ENCODE peak calls at places on chromosomes 6 and 20, in four cellular contexts. Z is H1, M is fibroblast of lung, A is mammary epithelial cell. O is an unnamed sample.

GRCh38 chr6:31058128-31058894 is 48.0 kb downstream of the MUC22 start:
- DNase-seq in Z (no peak), M (peak), A (peak), O (no peak)

GRCh38 chr6:7910298-7910653 is 312 bp downstream of the TXNDC5 start:
- DNase-seq in Z (no peak), M (no peak), A (no peak), O (no peak)

GRCh38 chr6:123777554-123777953 is 26.1 kb upstream of the NKAIN2 start:
- DNase-seq in Z (no peak), M (no peak), A (peak), O (no peak)

GRCh38 chr20:663315-664090 is 10.5 kb upstream of the SRXN1 start:
- DNase-seq in Z (no peak), M (peak), A (peak), O (no peak)

GRCh38 chr6:101544286-101544685 is 150.8 kb downstream of the GRIK2 start:
- DNase-seq in Z (no peak), M (peak), A (peak), O (no peak)

GRCh38 chr6:135739288-135739687 is 112.2 kb upstream of the PDE7B start:
- DNase-seq in Z (no peak), M (peak), A (peak), O (no peak)

GRCh38 chr6:67694127-67694526 is 941.0 kb upstream of the ADGRB3 start:
- DNase-seq in Z (no peak), M (no peak), A (no peak), O (no peak)

GRCh38 chr20:34862724-34863123 is 9.9 kb downstream of the GGT7 start:
- DNase-seq in Z (no peak), M (no peak), A (no peak), O (peak)

GRCh38 chr20:15220009-15220656 is 882.7 kb upstream of the FLRT3 start:
- DNase-seq in Z (no peak), M (no peak), A (peak), O (no peak)

GRCh38 chr6:27847706-27848105 is 64.5 kb downstream of the OR2B2 start:
- DNase-seq in Z (no peak), M (peak), A (peak), O (no peak)

GRCh38 chr6:84042603-84043002 is 9.0 kb downstream of the MRAP2 start:
- DNase-seq in Z (no peak), M (no peak), A (no peak), O (no peak)

GRCh38 chr20:19026121-19026878 is 186.1 kb upstream of the SLC24A3 start:
- DNase-seq in Z (no peak), M (no peak), A (no peak), O (no peak)

GRCh38 chr6:132695773-132696172 is 18.1 kb downstream of the VNN1 start:
- DNase-seq in Z (no peak), M (no peak), A (no peak), O (no peak)

GRCh38 chr6:105648276-105648675 is 245.4 kb upstream of the PREP start:
- DNase-seq in Z (no peak), M (no peak), A (no peak), O (no peak)

GRCh38 chr6:99002826-99003225 is 55.1 kb upstream of the FBXL4 start:
- DNase-seq in Z (no peak), M (peak), A (no peak), O (no peak)

GRCh38 chr6:105560611-105561066 is 157.8 kb upstream of the PREP start:
- DNase-seq in Z (no peak), M (peak), A (peak), O (no peak)

GRCh38 chr20:1819311-1820136 is 75.7 kb upstream of the SIRPA start:
- DNase-seq in Z (no peak), M (no peak), A (no peak), O (peak)

GRCh38 chr20:57909763-57910331 is 200.0 kb upstream of the PMEPA1 start:
- DNase-seq in Z (no peak), M (no peak), A (no peak), O (peak)

GRCh38 chr20:59948828-59949720 is 8.9 kb downstream of the FAM217B start:
- DNase-seq in Z (no peak), M (peak), A (peak), O (no peak)

GRCh38 chr6:119096683-119097310 is 18.3 kb upstream of the FAM184A start:
- DNase-seq in Z (no peak), M (peak), A (peak), O (peak)

GRCh38 chr20:10313215-10313614 is 94.6 kb downstream of the SNAP25 start:
- DNase-seq in Z (no peak), M (peak), A (no peak), O (no peak)

GRCh38 chr20:32970115-32970972 is 33.9 kb downstream of the SUN5 start:
- DNase-seq in Z (no peak), M (no peak), A (no peak), O (peak)

GRCh38 chr6:31728767-31729514 is at the start of gene DDAH2:
- DNase-seq in Z (no peak), M (no peak), A (no peak), O (no peak)

GRCh38 chr6:44052419-44053011 is 74.7 kb downstream of the MRPL14 start:
- DNase-seq in Z (no peak), M (peak), A (peak), O (no peak)

GRCh38 chr6:144918073-144918472 is 632.9 kb downstream of the UTRN start:
- DNase-seq in Z (no peak), M (no peak), A (no peak), O (no peak)

GRCh38 chr20:63694596-63695418 is 1.6 kb upstream of the TNFRSF6B start:
- DNase-seq in Z (no peak), M (no peak), A (no peak), O (peak)

GRCh38 chr6:166056637-166057036 is 111.0 kb downstream of the TBXT start:
- DNase-seq in Z (no peak), M (peak), A (no peak), O (no peak)

GRCh38 chr20:11894072-11894471 is 23.6 kb upstream of the BTBD3 start:
- DNase-seq in Z (no peak), M (no peak), A (peak), O (no peak)

GRCh38 chr6:161327360-161327953 is 53.6 kb upstream of the AGPAT4 start:
- DNase-seq in Z (no peak), M (no peak), A (no peak), O (no peak)

GRCh38 chr6:117840541-117840983 is 66.5 kb upstream of the SLC35F1 start:
- DNase-seq in Z (no peak), M (peak), A (peak), O (no peak)

GRCh38 chr6:1825926-1826325 is 216.2 kb downstream of the FOXC1 start:
- DNase-seq in Z (no peak), M (no peak), A (peak), O (no peak)

GRCh38 chr6:129849456-129849855 is 11.7 kb downstream of the TMEM244 start:
- DNase-seq in Z (no peak), M (peak), A (peak), O (no peak)

GRCh38 chr20:37615507-37616425 is 78.1 kb upstream of the CTNNBL1 start:
- DNase-seq in Z (peak), M (peak), A (peak), O (no peak)
- H3K4me3 ChIP-seq in Z (no peak), M (no peak), A (no peak), O (no peak)

GRCh38 chr6:11215773-11216172 is 16.7 kb downstream of the NEDD9 start:
- DNase-seq in Z (no peak), M (peak), A (no peak), O (no peak)
- H3K4me3 ChIP-seq in Z (no peak), M (no peak), A (no peak), O (no peak)

GRCh38 chr6:29747688-29748250 is 24.5 kb downstream of the HLA-F start:
- DNase-seq in Z (no peak), M (no peak), A (no peak), O (no peak)
- H3K4me3 ChIP-seq in Z (peak), M (peak), A (peak), O (peak)

DNA sequence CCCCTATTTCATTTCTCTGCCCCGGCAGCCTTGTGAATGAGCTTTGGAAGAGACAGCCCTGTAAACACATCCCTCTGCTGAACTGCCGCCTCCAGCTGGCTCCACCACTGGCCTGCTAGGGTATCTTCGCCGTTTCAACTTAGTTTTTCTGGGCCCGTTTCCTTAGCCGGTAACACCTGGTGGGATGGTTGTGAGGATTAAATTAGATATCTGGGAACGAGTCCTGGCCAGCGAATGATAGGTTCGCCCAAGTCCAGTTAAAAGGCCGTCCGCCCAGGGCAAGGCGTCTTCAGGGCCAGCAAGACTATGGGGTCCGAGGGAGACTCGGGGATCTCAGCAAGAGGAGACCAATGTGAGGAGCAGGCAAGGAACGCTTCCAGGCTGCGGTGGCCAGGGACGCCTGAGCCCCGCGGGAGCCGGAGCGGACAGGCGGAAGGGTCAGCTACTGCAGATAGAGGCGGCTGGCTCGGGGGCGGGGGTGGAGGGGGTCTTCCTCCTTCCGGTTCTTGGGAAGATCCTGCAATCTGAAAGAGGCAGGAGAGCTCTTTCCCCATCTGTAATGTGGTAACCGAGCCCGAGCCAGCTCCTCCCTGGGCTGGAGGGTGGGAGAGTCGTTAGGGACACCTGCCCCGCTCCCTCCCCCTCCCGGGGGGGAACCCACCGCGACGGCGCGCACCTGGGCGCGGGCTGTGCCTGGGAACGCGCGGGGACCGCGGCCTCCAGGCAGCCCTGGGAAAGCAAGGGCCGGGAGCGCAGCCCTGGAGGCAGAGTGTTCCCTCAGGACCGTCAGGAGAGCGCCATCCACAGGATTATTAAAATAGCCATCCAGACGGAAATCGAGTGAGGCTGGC is 4.5 kb upstream of the PTCRA start:
- DNase-seq in Z (no peak), M (no peak), A (no peak), O (no peak)
- H3K4me3 ChIP-seq in Z (peak), M (no peak), A (no peak), O (peak)

GRCh38 chr20:24994186-24994465 is 1.6 kb upstream of the APMAP start:
- DNase-seq in Z (no peak), M (no peak), A (no peak), O (no peak)

GRCh38 chr20:24994470-24995368 is 2.2 kb upstream of the APMAP start:
- DNase-seq in Z (peak), M (peak), A (peak), O (peak)

GRCh38 chr20:24998121-24998520 is 5.6 kb upstream of the APMAP start:
- DNase-seq in Z (no peak), M (no peak), A (no peak), O (no peak)

GRCh38 chr20:24996449-24997195 is 4.1 kb upstream of the APMAP start:
- DNase-seq in Z (no peak), M (no peak), A (no peak), O (no peak)

GRCh38 chr20:24995741-24996448 is 3.3 kb upstream of the APMAP start:
- DNase-seq in Z (no peak), M (no peak), A (no peak), O (peak)
- H3K4me3 ChIP-seq in Z (no peak), M (no peak), A (no peak), O (no peak)

O was measured in suprapubic skin.